ENCODE peak calls at places on chromosomes 1 and 21, in six cellular contexts. G, B, Z, O, J and X are unnamed samples.

GRCh38 chr1:22412932-22413727 is 38.5 kb upstream of the ZBTB40 start:
- DNase-seq in J (no peak), O (no peak), B (no peak), Z (no peak), G (no peak), X (no peak)

GRCh38 chr21:37380349-37381323 is 14.1 kb downstream of the DYRK1A start:
- DNase-seq in Z (no peak), J (no peak), B (no peak), O (no peak), G (no peak), X (no peak)

GRCh38 chr1:50969611-50970507 is at the start of gene CDKN2C:
- DNase-seq in O (peak), B (no peak), G (peak), Z (peak), J (no peak), X (peak)

GRCh38 chr1:111720274-111720976 is 18.8 kb downstream of the INKA2 start:
- DNase-seq in B (no peak), Z (no peak), O (no peak), J (no peak), G (no peak), X (no peak)

GRCh38 chr21:36713746-36714145 is 14.8 kb downstream of the SIM2 start:
- DNase-seq in G (no peak), B (no peak), O (no peak), J (no peak), Z (no peak), X (no peak)

GRCh38 chr1:65812065-65812464 is 19.4 kb downstream of the PDE4B start:
- DNase-seq in J (no peak), G (no peak), O (peak), Z (peak), B (no peak), X (peak)

GRCh38 chr1:232767381-232768074 is 37.7 kb upstream of the MAP10 start:
- DNase-seq in J (no peak), G (no peak), O (no peak), B (no peak), Z (peak), X (peak)

GRCh38 chr1:234924450-234925355 is 203.9 kb downstream of the TOMM20 start:
- DNase-seq in Z (peak), G (no peak), B (no peak), J (no peak), O (no peak), X (no peak)

GRCh38 chr1:61254629-61255323 is 172.4 kb downstream of the NFIA start:
- DNase-seq in G (no peak), B (no peak), O (no peak), Z (no peak), J (no peak), X (no peak)